ENCODE peak calls at places on chromosomes 5 and 9, in four cellular contexts. F is GM12878, P is WTC11, K is HepG2. J is an unnamed sample.

GRCh38 chr9:86324308-86324707 is 29.9 kb downstream of the TUT7 start:
- DNase-seq in P (no peak), K (no peak), F (no peak), J (no peak)

GRCh38 chr5:141522301-141522700 is 33.4 kb downstream of the PCDHGC5 start:
- DNase-seq in F (no peak), K (no peak), P (no peak), J (no peak)

GRCh38 chr5:179731791-179732411 is 721 bp upstream of the MAML1 start:
- DNase-seq in F (peak; percentile 43), P (peak; percentile 19), K (peak; percentile 59), J (no peak)

GRCh38 chr5:110099562-110099961 is 409.8 kb downstream of the MAN2A1 start:
- DNase-seq in F (no peak), K (no peak), P (no peak), J (no peak)

GRCh38 chr5:179217356-179217755 is 127.9 kb downstream of the ADAMTS2 start:
- DNase-seq in K (no peak), P (no peak), F (no peak), J (no peak)

GRCh38 chr5:79849061-79849460 is 142.0 kb downstream of the MTX3 start:
- DNase-seq in K (no peak), P (no peak), F (no peak), J (no peak)

GRCh38 chr9:111631071-111631971 is at the start of gene DNAJC25:
- DNase-seq in P (peak; percentile 98), K (peak; percentile 96), F (peak; percentile 97), J (peak; percentile 99)

GRCh38 chr5:175717837-175718236 is 60.0 kb downstream of the HRH2 start:
- DNase-seq in K (no peak), F (no peak), P (no peak), J (no peak)

GRCh38 chr9:122402403-122403268 is 31.8 kb downstream of the PTGS1 start:
- DNase-seq in F (no peak), K (peak; percentile 27), P (no peak), J (no peak)

GRCh38 chr5:137887831-137888230 is 1.4 kb upstream of the PKD2L2 start:
- DNase-seq in F (no peak), K (no peak), P (no peak), J (no peak)

GRCh38 chr9:35687972-35688557 is 1.7 kb downstream of the TPM2 start:
- DNase-seq in K (no peak), F (no peak), P (no peak), J (no peak)

GRCh38 chr5:105288946-105289345 is 1726.4 kb upstream of the NUDT12 start:
- DNase-seq in K (no peak), P (no peak), F (no peak), J (no peak)

GRCh38 chr9:84937086-84937670 is 267.6 kb downstream of the NTRK2 start:
- DNase-seq in K (no peak), F (no peak), P (peak; percentile 53), J (peak; percentile 84)

GRCh38 chr5:59036274-59036961 is 453.5 kb downstream of the RAB3C start:
- DNase-seq in K (no peak), F (no peak), P (no peak), J (no peak)

GRCh38 chr5:178350361-178351220 is 118.0 kb upstream of the PHYKPL start:
- DNase-seq in F (no peak), P (no peak), K (no peak), J (no peak)

GRCh38 chr5:108953940-108954339 is 206.2 kb downstream of the FER start:
- DNase-seq in P (no peak), K (no peak), F (no peak), J (peak; percentile 13)

GRCh38 chr5:1045960-1046560 is 37.5 kb downstream of the NKD2 start:
- DNase-seq in P (no peak), F (no peak), K (no peak), J (no peak)

GRCh38 chr5:10034008-10034407 is 215.7 kb downstream of the ATPSCKMT start:
- DNase-seq in K (no peak), F (no peak), P (no peak), J (no peak)

GRCh38 chr5:111364992-111365391 is 140.8 kb downstream of the CAMK4 start:
- DNase-seq in F (no peak), K (no peak), P (no peak), J (peak; percentile 61)

GRCh38 chr5:90873033-90873517 is 314.5 kb downstream of the ADGRV1 start:
- DNase-seq in P (no peak), F (no peak), K (no peak), J (no peak)

GRCh38 chr9:82621446-82621845 is 441.5 kb downstream of the RASEF start:
- DNase-seq in F (no peak), K (no peak), P (no peak), J (no peak)

GRCh38 chr9:90629354-90629753 is 13.3 kb downstream of the DIRAS2 start:
- DNase-seq in P (no peak), K (no peak), F (no peak), J (no peak)

GRCh38 chr9:90632680-90633207 is 9.9 kb downstream of the DIRAS2 start:
- DNase-seq in P (no peak), F (no peak), K (no peak), J (no peak)

GRCh38 chr9:90637626-90638025 is 5.0 kb downstream of the DIRAS2 start:
- DNase-seq in P (no peak), F (no peak), K (no peak), J (no peak)

GRCh38 chr9:90631964-90632363 is 10.7 kb downstream of the DIRAS2 start:
- DNase-seq in K (no peak), P (no peak), F (no peak), J (no peak)
- TF ChIP-seq CREB1 in K (no peak), P (no peak), F (no peak), J (no peak)

DNA sequence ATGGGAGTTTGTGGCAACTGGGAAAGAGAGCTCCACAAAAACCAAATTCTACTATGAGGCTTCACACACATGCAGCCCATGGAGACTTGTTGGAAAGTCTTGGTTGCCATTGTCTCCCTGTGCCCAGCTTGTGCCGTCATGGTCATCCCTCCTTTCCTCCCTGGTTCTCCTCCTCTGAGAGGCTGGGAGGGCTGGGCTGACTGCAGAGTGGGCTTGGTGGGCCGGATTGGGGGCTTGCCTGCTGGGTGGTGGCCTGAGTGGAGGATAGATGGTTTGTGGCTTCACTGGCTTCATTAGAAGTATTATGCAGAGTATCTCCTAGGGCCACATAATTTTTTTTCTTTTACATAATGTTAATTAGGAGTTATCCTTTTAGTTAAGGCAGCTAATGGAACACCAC is 52.3 kb upstream of the IRX2 start:
- DNase-seq in K (no peak), F (no peak), P (no peak), J (no peak)
- TF ChIP-seq CREB1 in K (no peak), F (no peak), P (no peak), J (no peak)

GRCh38 chr5:16666861-16667481 is 50.2 kb upstream of the RETREG1 start:
- DNase-seq in P (no peak), K (peak; percentile 7), F (no peak), J (peak; percentile 17)
- TF ChIP-seq CREB1 in P (no peak), K (no peak), F (no peak), J (no peak)

DNA sequence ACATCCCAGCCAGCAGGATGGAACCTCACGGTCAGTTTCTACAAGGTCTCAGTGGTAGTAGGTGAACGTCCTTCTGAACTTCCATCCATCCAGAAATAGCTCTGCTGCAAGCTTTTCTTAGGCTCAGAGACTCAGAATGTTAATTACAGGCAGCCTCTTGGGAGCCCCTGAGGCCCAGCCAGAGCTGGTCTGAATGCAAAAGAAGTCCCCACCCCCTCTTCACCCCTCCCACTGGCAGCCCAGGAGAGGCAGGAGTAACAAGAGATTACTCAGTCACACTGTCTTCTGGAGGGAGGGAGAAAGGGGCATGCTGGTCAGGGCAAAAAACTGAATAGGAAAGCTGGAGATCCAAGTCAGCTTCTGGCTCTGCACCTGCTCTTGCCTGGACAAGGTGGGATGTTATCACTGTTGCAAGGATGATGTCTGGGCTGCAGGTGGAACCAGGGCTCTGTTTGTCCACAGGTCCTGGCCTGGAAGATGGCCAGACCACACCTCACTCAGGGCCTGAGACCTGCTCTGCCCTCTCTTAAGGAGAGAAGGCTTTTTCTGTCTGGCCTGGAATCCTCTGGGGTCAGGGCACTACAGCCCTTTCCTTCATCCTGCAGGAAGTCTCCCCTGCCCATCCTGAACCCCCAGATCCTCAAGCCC is 9.1 kb downstream of the ENHO start:
- DNase-seq in K (no peak), F (no peak), P (peak; percentile 72), J (peak; percentile 63)
- TF ChIP-seq CREB1 in K (no peak), F (no peak), P (no peak), J (no peak)

GRCh38 chr5:39661026-39661779 is 236.4 kb upstream of the DAB2 start:
- DNase-seq in P (no peak), F (no peak), K (no peak), J (no peak)
- TF ChIP-seq CREB1 in P (no peak), F (no peak), K (no peak), J (no peak)

GRCh38 chr5:14457475-14457874 is 124.1 kb upstream of the OTULINL start:
- DNase-seq in P (no peak), F (no peak), K (no peak), J (no peak)
- TF ChIP-seq CREB1 in P (no peak), F (no peak), K (no peak), J (no peak)